ENCODE peak calls at places on chromosomes 11 and 22, in seven cellular contexts. One of them, this sample, is unnamed.

GRCh38 chr11:445765-446588 is 4.1 kb upstream of the PTDSS2 start:
- DNase-seq in HepG2: peak; percentile 45
- DNase-seq in heart left ventricle: no peak
- DNase-seq in lung: no peak
- DNase-seq in fibroblast of lung: no peak
- DNase-seq in psoas muscle: no peak
- DNase-seq in tibial artery: no peak
- DNase-seq in this sample: no peak

GRCh38 chr22:26466196-26466595 is 17.4 kb downstream of the HPS4 start:
- DNase-seq in HepG2: no peak
- DNase-seq in heart left ventricle: no peak
- DNase-seq in lung: no peak
- DNase-seq in fibroblast of lung: no peak
- DNase-seq in psoas muscle: no peak
- DNase-seq in tibial artery: no peak
- DNase-seq in this sample: no peak

GRCh38 chr22:19114984-19115552 is 7.1 kb downstream of the DGCR2 start:
- DNase-seq in HepG2: no peak
- DNase-seq in heart left ventricle: no peak
- DNase-seq in lung: no peak
- DNase-seq in fibroblast of lung: no peak
- DNase-seq in psoas muscle: no peak
- DNase-seq in tibial artery: no peak
- DNase-seq in this sample: no peak

GRCh38 chr11:77814848-77815247 is 5.7 kb downstream of the RSF1 start:
- DNase-seq in HepG2: no peak
- DNase-seq in heart left ventricle: no peak
- DNase-seq in lung: no peak
- DNase-seq in fibroblast of lung: no peak
- DNase-seq in psoas muscle: no peak
- DNase-seq in tibial artery: no peak
- DNase-seq in this sample: no peak

GRCh38 chr11:76410771-76411423 is 29.8 kb downstream of the GVQW3 start:
- DNase-seq in HepG2: no peak
- DNase-seq in heart left ventricle: no peak
- DNase-seq in lung: no peak
- DNase-seq in fibroblast of lung: no peak
- DNase-seq in psoas muscle: no peak
- DNase-seq in tibial artery: no peak
- DNase-seq in this sample: peak; percentile 30

GRCh38 chr11:47124675-47125074 is 52.0 kb downstream of the ARFGAP2 start:
- DNase-seq in HepG2: no peak
- DNase-seq in heart left ventricle: no peak
- DNase-seq in lung: no peak
- DNase-seq in fibroblast of lung: no peak
- DNase-seq in psoas muscle: no peak
- DNase-seq in tibial artery: no peak
- DNase-seq in this sample: no peak

GRCh38 chr22:40651563-40652501 is 15.3 kb upstream of the MRTFA start:
- DNase-seq in HepG2: peak; percentile 95
- DNase-seq in heart left ventricle: peak; percentile 96
- DNase-seq in lung: peak; percentile 87
- DNase-seq in fibroblast of lung: peak; percentile 100
- DNase-seq in psoas muscle: peak; percentile 98
- DNase-seq in tibial artery: peak; percentile 98
- DNase-seq in this sample: peak; percentile 96

GRCh38 chr11:82631722-82632630 is 101.7 kb downstream of the FAM181B start:
- DNase-seq in HepG2: no peak
- DNase-seq in heart left ventricle: no peak
- DNase-seq in lung: no peak
- DNase-seq in fibroblast of lung: peak; percentile 2
- DNase-seq in psoas muscle: no peak
- DNase-seq in tibial artery: no peak
- DNase-seq in this sample: no peak

GRCh38 chr11:102831709-102832492 is 11.5 kb downstream of the MMP3 start:
- DNase-seq in HepG2: peak; percentile 5
- DNase-seq in heart left ventricle: no peak
- DNase-seq in lung: no peak
- DNase-seq in fibroblast of lung: no peak
- DNase-seq in psoas muscle: no peak
- DNase-seq in tibial artery: no peak
- DNase-seq in this sample: no peak

GRCh38 chr22:44824271-44824670 is 71.9 kb downstream of the ARHGAP8 start:
- DNase-seq in HepG2: no peak
- DNase-seq in heart left ventricle: no peak
- DNase-seq in lung: no peak
- DNase-seq in fibroblast of lung: no peak
- DNase-seq in psoas muscle: peak; percentile 12
- DNase-seq in tibial artery: no peak
- DNase-seq in this sample: no peak

GRCh38 chr11:86138958-86139357 is 70.1 kb upstream of the PICALM start:
- DNase-seq in HepG2: no peak
- DNase-seq in heart left ventricle: no peak
- DNase-seq in lung: no peak
- DNase-seq in fibroblast of lung: no peak
- DNase-seq in psoas muscle: no peak
- DNase-seq in tibial artery: no peak
- DNase-seq in this sample: no peak

GRCh38 chr22:39995346-39996252 is 845 bp downstream of the FAM83F start:
- DNase-seq in HepG2: no peak
- DNase-seq in heart left ventricle: no peak
- DNase-seq in lung: no peak
- DNase-seq in fibroblast of lung: no peak
- DNase-seq in psoas muscle: no peak
- DNase-seq in tibial artery: no peak
- DNase-seq in this sample: no peak

GRCh38 chr11:34926101-34926830 is 9.8 kb downstream of the PDHX start:
- DNase-seq in HepG2: peak; percentile 47
- DNase-seq in heart left ventricle: no peak
- DNase-seq in lung: no peak
- DNase-seq in fibroblast of lung: peak; percentile 48
- DNase-seq in psoas muscle: no peak
- DNase-seq in tibial artery: no peak
- DNase-seq in this sample: no peak

GRCh38 chr11:62669420-62670161 is 1.9 kb upstream of the UQCC3 start:
- DNase-seq in HepG2: peak; percentile 47
- DNase-seq in heart left ventricle: no peak
- DNase-seq in lung: no peak
- DNase-seq in fibroblast of lung: no peak
- DNase-seq in psoas muscle: no peak
- DNase-seq in tibial artery: no peak
- DNase-seq in this sample: no peak

GRCh38 chr22:47195156-47195675 is 432.8 kb downstream of the TBC1D22A start:
- DNase-seq in HepG2: no peak
- DNase-seq in heart left ventricle: no peak
- DNase-seq in lung: no peak
- DNase-seq in fibroblast of lung: no peak
- DNase-seq in psoas muscle: no peak
- DNase-seq in tibial artery: no peak
- DNase-seq in this sample: no peak

DNA sequence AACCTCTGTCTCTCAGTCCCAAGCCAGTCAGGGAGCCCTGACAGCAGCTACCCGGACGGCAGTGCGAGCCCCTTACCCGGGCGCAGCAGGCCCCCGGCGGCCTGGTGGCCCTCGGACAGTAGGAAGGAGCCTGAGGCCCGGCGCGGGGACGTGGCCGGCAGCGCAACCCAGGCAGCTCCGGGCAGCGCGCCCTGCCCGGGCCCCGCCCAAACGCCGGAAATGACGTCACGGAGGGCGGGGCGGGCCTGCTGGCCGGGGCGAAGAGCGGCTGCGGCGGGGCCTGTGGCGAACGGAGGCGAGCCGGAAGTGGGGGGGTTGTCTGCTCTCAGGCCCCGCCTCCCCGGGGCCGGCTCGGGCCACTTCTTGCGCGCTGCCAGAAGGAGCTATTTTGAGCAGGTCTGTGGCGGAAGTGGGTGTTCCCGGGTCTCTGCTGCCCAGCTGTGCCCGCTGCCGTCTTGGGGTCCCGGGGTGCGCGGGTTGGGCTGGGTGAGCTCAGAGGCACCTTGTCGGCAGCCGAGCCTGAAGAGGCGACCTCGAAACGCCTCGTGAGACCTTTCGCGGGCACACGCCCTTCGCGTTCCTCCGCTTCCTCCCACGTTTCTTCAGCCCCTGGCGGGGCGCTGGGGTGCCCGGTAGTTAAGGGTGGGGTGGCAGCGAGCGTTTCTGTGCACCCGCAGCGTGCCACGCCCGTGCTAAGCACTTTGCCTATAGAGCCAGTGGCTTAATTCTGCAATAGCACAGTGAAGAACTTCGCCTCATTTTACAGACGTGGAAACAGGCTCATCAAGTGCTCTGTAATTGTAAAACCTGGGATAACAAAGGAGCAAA is at the start of gene C11orf24:
- DNase-seq in HepG2: peak; percentile 84
- DNase-seq in heart left ventricle: peak; percentile 97
- DNase-seq in lung: peak; percentile 94
- DNase-seq in fibroblast of lung: peak; percentile 93
- DNase-seq in psoas muscle: peak; percentile 98
- DNase-seq in tibial artery: peak; percentile 90
- DNase-seq in this sample: peak; percentile 95
- TF ChIP-seq CTCF in HepG2: no peak
- TF ChIP-seq CTCF in heart left ventricle: no peak
- TF ChIP-seq CTCF in lung: no peak
- TF ChIP-seq CTCF in fibroblast of lung: no peak
- TF ChIP-seq CTCF in psoas muscle: no peak
- TF ChIP-seq CTCF in tibial artery: peak; percentile 17
- TF ChIP-seq CTCF in this sample: no peak

GRCh38 chr11:64401775-64402174 is 42.8 kb downstream of the RPS6KA4 start:
- DNase-seq in HepG2: no peak
- DNase-seq in heart left ventricle: no peak
- DNase-seq in lung: no peak
- DNase-seq in fibroblast of lung: no peak
- DNase-seq in psoas muscle: no peak
- DNase-seq in tibial artery: no peak
- DNase-seq in this sample: no peak

GRCh38 chr11:64395545-64396078 is 36.6 kb downstream of the RPS6KA4 start:
- DNase-seq in HepG2: no peak
- DNase-seq in heart left ventricle: peak; percentile 25
- DNase-seq in lung: no peak
- DNase-seq in fibroblast of lung: no peak
- DNase-seq in psoas muscle: no peak
- DNase-seq in tibial artery: peak; percentile 36
- DNase-seq in this sample: no peak

GRCh38 chr11:64396079-64396591 is 37.2 kb downstream of the RPS6KA4 start:
- DNase-seq in HepG2: no peak
- DNase-seq in heart left ventricle: peak; percentile 19
- DNase-seq in lung: no peak
- DNase-seq in fibroblast of lung: no peak
- DNase-seq in psoas muscle: no peak
- DNase-seq in tibial artery: no peak
- DNase-seq in this sample: no peak

GRCh38 chr11:64400096-64400495 is 41.1 kb downstream of the RPS6KA4 start:
- DNase-seq in HepG2: no peak
- DNase-seq in heart left ventricle: no peak
- DNase-seq in lung: no peak
- DNase-seq in fibroblast of lung: peak; percentile 14
- DNase-seq in psoas muscle: peak; percentile 64
- DNase-seq in tibial artery: no peak
- DNase-seq in this sample: no peak

DNA sequence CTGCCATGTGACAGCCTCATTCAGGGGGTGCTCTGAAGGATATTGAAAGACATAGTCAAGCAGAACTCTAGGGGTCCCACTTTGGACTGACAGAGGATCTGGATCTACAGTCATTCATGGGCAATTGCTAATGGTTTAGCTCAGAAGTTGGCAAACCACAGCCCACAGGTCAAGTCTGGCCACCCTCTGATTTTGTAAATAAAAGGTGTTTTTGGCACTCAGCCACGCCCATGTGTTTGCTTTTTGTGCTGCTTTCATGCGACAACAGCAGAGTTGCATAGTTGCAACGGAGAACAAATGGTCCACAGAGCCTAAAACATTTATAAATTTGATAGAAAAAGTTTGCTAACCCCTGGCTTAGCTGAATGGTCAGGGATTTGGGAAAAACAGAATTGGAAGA is 41.7 kb downstream of the RPS6KA4 start:
- DNase-seq in HepG2: no peak
- DNase-seq in heart left ventricle: no peak
- DNase-seq in lung: no peak
- DNase-seq in fibroblast of lung: no peak
- DNase-seq in psoas muscle: no peak
- DNase-seq in tibial artery: no peak
- DNase-seq in this sample: no peak
- H3K36me3 ChIP-seq in HepG2: no peaks in the 10 kb centered on the region
- H3K36me3 ChIP-seq in heart left ventricle: no peaks in the 10 kb centered on the region
- H3K36me3 ChIP-seq in lung: no peaks in the 10 kb centered on the region
- H3K36me3 ChIP-seq in fibroblast of lung: no peaks in the 10 kb centered on the region
- H3K36me3 ChIP-seq in psoas muscle: no peaks in the 10 kb centered on the region
- H3K36me3 ChIP-seq in tibial artery: no peaks in the 10 kb centered on the region
- H3K36me3 ChIP-seq in this sample: no peaks in the 10 kb centered on the region

GRCh38 chr11:45204761-45205160 is 58.3 kb downstream of the PRDM11 start:
- DNase-seq in HepG2: no peak
- DNase-seq in heart left ventricle: no peak
- DNase-seq in lung: no peak
- DNase-seq in fibroblast of lung: no peak
- DNase-seq in psoas muscle: no peak
- DNase-seq in tibial artery: no peak
- DNase-seq in this sample: peak; percentile 50
- TF ChIP-seq CTCF in HepG2: no peak
- TF ChIP-seq CTCF in heart left ventricle: no peak
- TF ChIP-seq CTCF in lung: no peak
- TF ChIP-seq CTCF in fibroblast of lung: peak; percentile 23
- TF ChIP-seq CTCF in psoas muscle: no peak
- TF ChIP-seq CTCF in tibial artery: no peak
- TF ChIP-seq CTCF in this sample: peak; percentile 5

GRCh38 chr22:29820941-29821789 is 16.9 kb downstream of the ASCC2 start:
- DNase-seq in HepG2: peak; percentile 86
- DNase-seq in heart left ventricle: peak; percentile 80
- DNase-seq in lung: peak; percentile 95
- DNase-seq in fibroblast of lung: peak; percentile 98
- DNase-seq in psoas muscle: peak; percentile 61
- DNase-seq in tibial artery: peak; percentile 69
- DNase-seq in this sample: peak; percentile 37
- H3K36me3 ChIP-seq in HepG2: peaks cover 10% of the 10 kb centered on the region
- H3K36me3 ChIP-seq in heart left ventricle: peaks cover 30% of the 10 kb centered on the region
- H3K36me3 ChIP-seq in lung: peaks cover 10% of the 10 kb centered on the region
- H3K36me3 ChIP-seq in fibroblast of lung: peaks cover 14% of the 10 kb centered on the region
- H3K36me3 ChIP-seq in psoas muscle: peaks cover 74% of the 10 kb centered on the region
- H3K36me3 ChIP-seq in tibial artery: peaks cover 53% of the 10 kb centered on the region
- H3K36me3 ChIP-seq in this sample: no peaks in the 10 kb centered on the region